ENCODE peak calls at places on chromosome 1, in seven cellular contexts. G is heart right ventricle, H is progenitor cell of endocrine pancreas, U is cardiac muscle cell, O is OCI-LY7, W is astrocyte, Q is left ventricle myocardium inferior. J is an unnamed sample.

GRCh38 chr1:113895961-113896360 is 8.6 kb upstream of the BCL2L15 start:
- DNase-seq in G (no peak), H (no peak), U (no peak), O (no peak), W (peak), Q (no peak), J (no peak)

GRCh38 chr1:164640673-164641352 is 81.8 kb downstream of the PBX1 start:
- DNase-seq in G (peak), H (no peak), U (no peak), O (no peak), W (no peak), Q (no peak), J (no peak)

GRCh38 chr1:100516854-100517253 is 21.1 kb upstream of the GPR88 start:
- DNase-seq in G (no peak), H (no peak), U (no peak), O (no peak), W (no peak), Q (no peak), J (no peak)

GRCh38 chr1:168157638-168158037 is 20.9 kb upstream of the GPR161 start:
- DNase-seq in G (no peak), H (no peak), U (no peak), O (no peak), W (no peak), Q (no peak), J (no peak)

GRCh38 chr1:45306319-45306718 is 20.4 kb upstream of the HPDL start:
- DNase-seq in G (no peak), H (no peak), U (no peak), O (peak), W (no peak), Q (no peak), J (no peak)

GRCh38 chr1:15341634-15342375 is 67.9 kb upstream of the EFHD2 start:
- DNase-seq in G (no peak), H (no peak), U (no peak), O (no peak), W (peak), Q (no peak), J (no peak)

GRCh38 chr1:226223157-226223785 is at the start of gene MIXL1:
- DNase-seq in G (no peak), H (peak), U (peak), O (peak), W (no peak), Q (no peak), J (no peak)

GRCh38 chr1:6158181-6158580 is 21.9 kb downstream of the CHD5 start:
- DNase-seq in G (no peak), H (no peak), U (no peak), O (no peak), W (no peak), Q (no peak), J (no peak)

GRCh38 chr1:56773341-56774066 is 45.7 kb downstream of the FYB2 start:
- DNase-seq in G (no peak), H (no peak), U (no peak), O (no peak), W (no peak), Q (no peak), J (no peak)

GRCh38 chr1:168081373-168082007 is 55.2 kb downstream of the GPR161 start:
- DNase-seq in G (no peak), H (no peak), U (no peak), O (no peak), W (peak), Q (no peak), J (no peak)

GRCh38 chr1:87176514-87176913 is 152.2 kb upstream of the LMO4 start:
- DNase-seq in G (no peak), H (no peak), U (no peak), O (no peak), W (no peak), Q (no peak), J (no peak)

GRCh38 chr1:118905206-118905605 is 82.9 kb downstream of the TBX15 start:
- DNase-seq in G (no peak), H (no peak), U (no peak), O (no peak), W (no peak), Q (no peak), J (no peak)

GRCh38 chr1:67118191-67118590 is 16.6 kb downstream of the C1orf141 start:
- DNase-seq in G (no peak), H (no peak), U (no peak), O (no peak), W (peak), Q (no peak), J (no peak)

GRCh38 chr1:172630868-172631267 is 28.0 kb upstream of the FASLG start:
- DNase-seq in G (no peak), H (no peak), U (no peak), O (no peak), W (peak), Q (no peak), J (no peak)

DNA sequence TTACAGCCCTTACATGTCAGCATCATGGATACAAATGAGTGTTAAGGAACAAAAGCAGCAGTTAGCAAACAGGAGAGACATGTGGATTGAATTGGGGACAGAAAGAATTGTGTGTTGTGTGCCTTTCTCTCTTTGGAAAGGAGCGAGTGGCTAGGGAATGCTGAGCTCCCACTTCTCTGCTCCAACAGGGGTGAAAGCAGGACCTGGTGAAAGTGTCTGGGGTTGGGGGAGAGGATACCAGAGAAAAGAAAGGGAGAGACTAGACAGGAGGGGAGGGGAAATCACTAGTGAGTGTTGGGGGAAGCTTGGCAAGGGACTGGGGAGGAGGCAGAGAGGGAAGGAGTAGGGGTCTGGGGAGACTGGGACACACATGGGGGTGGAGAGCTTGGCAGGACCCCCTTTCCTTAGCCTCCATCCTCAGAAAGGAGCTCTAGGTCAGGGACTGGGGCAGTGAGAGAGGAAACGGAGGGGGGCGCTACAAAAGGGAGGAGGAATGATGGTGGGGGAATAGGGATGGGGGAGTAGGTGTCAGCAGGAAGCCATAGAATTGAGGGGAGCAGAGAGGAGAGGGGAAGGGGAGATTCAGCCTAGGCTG is 2.2 kb downstream of the KIRREL1 start:
- DNase-seq in G (no peak), H (no peak), U (no peak), O (no peak), W (no peak), Q (no peak), J (no peak)
- TF ChIP-seq CTCF in G (no peak), H (no peak), U (peak), O (no peak), W (no peak), Q (no peak), J (no peak)

DNA sequence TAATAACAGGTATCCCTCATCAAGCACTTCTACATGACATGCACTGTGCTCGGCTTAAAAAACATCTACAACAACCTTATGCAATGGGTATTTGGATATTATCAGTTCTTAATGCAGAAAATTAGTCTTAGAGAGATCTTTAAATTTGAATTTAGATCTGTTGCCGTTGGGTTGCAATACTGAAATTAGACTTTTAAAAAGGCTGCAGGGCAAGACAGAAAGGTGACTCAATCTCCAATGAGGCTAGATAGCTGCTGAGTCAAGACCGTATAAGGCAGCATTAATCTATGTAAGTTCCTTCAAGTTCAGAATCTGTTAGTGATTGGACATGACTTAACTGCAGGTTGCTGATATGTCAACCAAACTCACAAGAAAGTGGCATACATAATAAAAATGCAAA is 37.3 kb downstream of the OLFM3 start:
- DNase-seq in G (no peak), H (no peak), U (no peak), O (no peak), W (no peak), Q (no peak), J (no peak)
- TF ChIP-seq CTCF in G (no peak), H (no peak), U (no peak), O (no peak), W (no peak), Q (no peak), J (no peak)

GRCh38 chr1:157978547-157979403 is 14.7 kb upstream of the KIRREL1 start:
- DNase-seq in G (no peak), H (no peak), U (no peak), O (no peak), W (no peak), Q (no peak), J (no peak)
- TF ChIP-seq CTCF in G (no peak), H (no peak), U (peak), O (no peak), W (no peak), Q (no peak), J (no peak)

GRCh38 chr1:4638347-4638734 is 16.1 kb upstream of the AJAP1 start:
- DNase-seq in G (no peak), H (no peak), U (no peak), O (no peak), W (no peak), Q (no peak), J (no peak)
- TF ChIP-seq CTCF in G (no peak), H (no peak), U (no peak), O (no peak), W (no peak), Q (no peak), J (no peak)

GRCh38 chr1:23368562-23369334 is 888 bp downstream of the ZNF436 start:
- DNase-seq in G (peak), H (peak), U (peak), O (peak), W (peak), Q (peak), J (peak)
- TF ChIP-seq CTCF in G (peak), H (peak), U (peak), O (peak), W (no peak), Q (peak), J (no peak)